ENCODE peak calls at places on chromosomes 6 and 20, in five cellular contexts. V is fibroblast of lung, R is A549, F is breast epithelium, M is IMR-90. C is an unnamed sample.

GRCh38 chr6:113182370-113183141 is 674.6 kb upstream of the MARCKS start:
- DNase-seq in M (peak; percentile 83), R (peak; percentile 1), V (peak; percentile 89), F (no peak), C (no peak)

GRCh38 chr6:148342146-148343027 is at the start of gene SASH1:
- DNase-seq in R (peak; percentile 48), V (peak; percentile 82), F (peak; percentile 60), M (peak; percentile 77), C (peak; percentile 57)

GRCh38 chr20:59676126-59676876 is 72.0 kb downstream of the PHACTR3 start:
- DNase-seq in V (no peak), M (no peak), R (no peak), F (no peak), C (no peak)

GRCh38 chr6:163605388-163606097 is 191.0 kb downstream of the QKI start:
- DNase-seq in R (no peak), V (no peak), F (no peak), M (no peak), C (no peak)

GRCh38 chr6:72941263-72941662 is 284.0 kb downstream of the KHDC1L start:
- DNase-seq in R (no peak), M (no peak), V (no peak), F (no peak), C (no peak)

GRCh38 chr20:40276291-40276690 is 412.7 kb downstream of the MAFB start:
- DNase-seq in M (no peak), V (no peak), R (no peak), F (no peak), C (peak; percentile 18)

GRCh38 chr20:41735949-41736348 is 117.8 kb upstream of the CHD6 start:
- DNase-seq in V (no peak), M (no peak), F (no peak), R (no peak), C (no peak)

GRCh38 chr20:51285684-51286083 is 256.8 kb downstream of the NFATC2 start:
- DNase-seq in F (no peak), R (no peak), M (no peak), V (no peak), C (no peak)

GRCh38 chr20:1265226-1265915 is 723 bp upstream of the SNPH start:
- DNase-seq in F (no peak), R (no peak), M (no peak), V (peak; percentile 43), C (no peak)

GRCh38 chr20:24160563-24161355 is 172.2 kb upstream of the GGTLC1 start:
- DNase-seq in V (peak; percentile 76), R (peak; percentile 57), M (peak; percentile 63), F (no peak), C (peak; percentile 40)

GRCh38 chr20:50885068-50885467 is 46.2 kb downstream of the ADNP start:
- DNase-seq in V (no peak), M (no peak), R (no peak), F (no peak), C (no peak)

GRCh38 chr6:31794866-31795615 is 511 bp downstream of the VARS1 start:
- DNase-seq in F (no peak), R (peak; percentile 25), V (peak; percentile 52), M (no peak), C (no peak)

GRCh38 chr20:7770578-7770977 is 169.7 kb downstream of the HAO1 start:
- DNase-seq in F (no peak), R (no peak), V (peak; percentile 30), M (no peak), C (no peak)

GRCh38 chr20:31868853-31869672 is 1.3 kb downstream of the DUSP15 start:
- DNase-seq in R (no peak), F (no peak), M (no peak), V (no peak), C (no peak)

GRCh38 chr6:36739947-36740817 is 42.6 kb downstream of the RAB44 start:
- DNase-seq in V (no peak), R (no peak), F (no peak), M (peak; percentile 8), C (no peak)

GRCh38 chr20:49914310-49915117 is 815 bp downstream of the SPATA2 start:
- DNase-seq in F (no peak), R (no peak), V (peak; percentile 14), M (no peak), C (no peak)

GRCh38 chr6:162602759-162603158 is 124.8 kb downstream of the PRKN start:
- DNase-seq in R (no peak), F (no peak), M (no peak), V (no peak), C (no peak)

GRCh38 chr6:116572162-116572561 is 858 bp downstream of the RWDD1 start:
- DNase-seq in F (no peak), R (peak; percentile 18), M (peak; percentile 55), V (peak; percentile 43), C (no peak)

GRCh38 chr6:125922322-125922860 is 34.2 kb upstream of the HINT3 start:
- DNase-seq in R (no peak), M (no peak), F (no peak), V (no peak), C (no peak)

GRCh38 chr6:20325641-20326421 is 75.8 kb upstream of the E2F3 start:
- DNase-seq in R (no peak), F (no peak), M (peak; percentile 49), V (no peak), C (no peak)

GRCh38 chr6:48123601-48124000 is 12.6 kb upstream of the PTCHD4 start:
- DNase-seq in F (no peak), V (no peak), R (no peak), M (no peak), C (no peak)

GRCh38 chr6:134750669-134751068 is 199.2 kb downstream of the ALDH8A1 start:
- DNase-seq in M (peak; percentile 48), F (no peak), V (peak; percentile 54), R (no peak), C (no peak)

GRCh38 chr20:19067986-19068385 is 144.5 kb upstream of the SLC24A3 start:
- DNase-seq in V (no peak), F (no peak), R (no peak), M (no peak), C (no peak)

GRCh38 chr6:136592930-136593673 is 42.9 kb upstream of the MAP7 start:
- DNase-seq in F (no peak), R (no peak), M (peak; percentile 86), V (peak; percentile 71), C (no peak)

GRCh38 chr20:12047838-12048432 is 130.2 kb downstream of the BTBD3 start:
- DNase-seq in R (no peak), V (peak; percentile 51), F (no peak), M (peak; percentile 74), C (no peak)

GRCh38 chr6:90294614-90294988 is 2.0 kb downstream of the BACH2 start:
- DNase-seq in F (no peak), R (no peak), M (no peak), V (peak; percentile 37), C (peak; percentile 25)

GRCh38 chr6:7550433-7550801 is 8.9 kb downstream of the DSP start:
- DNase-seq in M (no peak), V (no peak), F (no peak), R (no peak), C (no peak)

GRCh38 chr6:5937516-5937915 is 69.2 kb downstream of the NRN1 start:
- DNase-seq in F (no peak), R (no peak), M (no peak), V (no peak), C (no peak)

GRCh38 chr6:5936140-5936539 is 70.6 kb downstream of the NRN1 start:
- DNase-seq in F (no peak), R (no peak), M (no peak), V (peak; percentile 80), C (no peak)

GRCh38 chr6:5938934-5939333 is 67.8 kb downstream of the NRN1 start:
- DNase-seq in V (no peak), F (no peak), R (no peak), M (no peak), C (no peak)

GRCh38 chr6:5936611-5937010 is 70.1 kb downstream of the NRN1 start:
- DNase-seq in V (peak; percentile 81), F (no peak), R (no peak), M (no peak), C (no peak)

DNA sequence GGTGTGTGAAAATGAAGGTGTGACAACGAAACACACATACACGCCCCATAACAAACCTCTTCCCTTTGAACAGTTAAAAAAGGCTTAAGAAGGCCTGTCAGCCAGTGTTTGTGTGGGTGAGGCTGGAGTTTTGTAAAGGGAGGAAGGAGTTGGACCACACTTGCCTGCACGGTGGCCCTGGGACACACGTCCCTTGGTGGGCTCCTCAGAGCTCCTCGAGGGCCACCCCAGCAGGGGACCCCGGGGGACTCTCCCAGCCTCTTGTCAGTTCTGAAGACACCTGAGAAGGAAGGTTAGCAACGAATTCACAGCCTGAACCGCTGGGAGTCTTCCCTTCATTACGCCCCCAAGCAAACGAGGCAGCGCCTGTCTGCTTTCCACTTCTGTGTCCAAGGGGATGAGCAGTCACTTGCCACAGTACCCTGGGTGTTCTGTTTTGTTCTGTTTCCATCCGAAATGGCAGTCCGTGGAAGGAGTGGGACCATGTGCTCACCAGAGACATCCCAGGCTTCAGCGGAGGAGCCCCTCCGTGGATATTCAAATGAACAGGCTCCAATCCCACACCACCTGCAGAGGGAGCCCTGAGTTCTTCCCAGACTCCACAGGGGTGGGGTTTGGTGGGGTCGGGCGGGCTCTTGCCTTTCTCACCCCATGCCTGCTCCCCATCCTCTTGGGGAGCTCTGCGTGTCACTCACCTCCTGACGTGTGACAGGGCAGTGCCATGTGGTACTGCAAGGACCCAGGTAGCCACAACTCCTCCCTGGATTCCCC is 68.6 kb downstream of the NRN1 start:
- DNase-seq in M (no peak), F (no peak), V (no peak), R (no peak), C (no peak)
- TF ChIP-seq CTCF in M (no peak), F (no peak), V (no peak), R (no peak), C (no peak)

DNA sequence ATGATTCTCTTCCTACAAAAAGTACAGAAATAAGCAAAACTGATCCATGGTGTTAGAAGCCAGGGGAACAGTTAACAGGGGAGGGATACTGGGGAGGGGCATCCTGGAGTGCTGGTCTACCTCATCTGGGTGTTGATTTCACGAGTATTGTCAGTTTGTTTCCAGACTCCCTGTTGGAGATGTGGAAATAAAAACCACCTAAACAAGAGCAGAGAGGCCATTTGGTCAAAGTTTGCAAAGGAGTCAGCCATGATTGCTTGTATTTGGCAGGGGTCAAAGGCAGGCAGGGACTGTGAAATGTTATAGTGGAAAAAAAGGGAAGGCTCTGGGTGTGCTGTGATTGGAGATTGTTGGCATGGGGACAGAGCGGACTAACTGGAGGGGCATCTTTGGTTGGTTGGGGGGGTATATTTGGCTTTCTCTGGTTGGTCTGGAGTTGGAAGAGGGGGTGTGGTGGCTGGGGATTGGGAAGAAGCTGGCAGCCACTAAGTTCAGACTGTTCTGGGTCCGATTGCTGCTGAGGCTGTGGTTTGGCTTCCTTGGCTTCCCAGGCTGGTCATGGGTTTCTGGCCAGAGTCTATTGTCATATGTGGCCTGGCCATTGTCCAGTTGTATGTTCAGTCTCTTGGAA is 14.9 kb upstream of the PANK2 start:
- DNase-seq in F (no peak), V (peak; percentile 18), M (no peak), R (no peak), C (no peak)
- H3K27ac ChIP-seq in F (peak overlapping the region; percentile 42), V (no peak overlapping the region), M (no peak overlapping the region), R (no peak overlapping the region), C (no peak overlapping the region)

DNA sequence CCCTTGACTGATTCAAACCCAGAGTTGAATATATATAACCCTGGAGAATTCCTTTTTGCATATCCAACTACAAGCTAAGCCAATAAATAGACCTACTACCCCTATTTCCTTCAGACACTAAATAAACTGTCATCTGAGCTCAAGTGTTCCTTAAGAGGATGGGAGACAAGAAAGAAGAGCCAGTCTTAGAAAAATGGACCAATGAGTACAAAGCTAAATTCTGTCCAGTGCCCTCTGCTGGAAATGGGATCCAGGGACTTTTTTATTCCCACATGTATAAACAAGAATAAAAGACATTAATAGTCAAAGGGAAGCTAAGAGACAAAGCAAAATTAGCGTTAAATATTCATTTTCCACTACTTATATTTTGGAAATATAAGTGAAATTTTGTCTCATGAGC is 4.8 kb downstream of the PPP1R10 start:
- DNase-seq in V (peak; percentile 29), R (no peak), M (peak; percentile 57), F (no peak), C (no peak)
- TF ChIP-seq CTCF in V (peak; percentile 29), R (no peak), M (peak; percentile 45), F (no peak), C (no peak)

GRCh38 chr20:44120676-44121425 is 66.1 kb downstream of the JPH2 start:
- DNase-seq in F (no peak), R (no peak), V (no peak), M (no peak), C (no peak)
- H3K27ac ChIP-seq in F (no peak overlapping the region), R (no peak overlapping the region), V (no peak overlapping the region), M (no peak overlapping the region), C (peak overlapping the region; percentile 41)

C was measured in uterus.